ENCODE peak calls at places on chromosomes 16 and 17, in nine cellular contexts. D is choroid plexus epithelial cell; F is cardiac fibroblast; S is activated naive CD4-positive, alpha-beta T cell; Q is effector memory CD4-positive, alpha-beta T cell; P is Daoy; A is RWPE1; U is stimulated activated naive CD8-positive, alpha-beta T cell treated with anti-CD3 and anti-CD28 coated beads, Interleukin-15, amount 100 ng/mL, for 72 hours; C is left ventricle myocardium inferior. Z is an unnamed sample.

GRCh38 chr17:48825446-48826381 is 5.1 kb upstream of the CALCOCO2 start:
- DNase-seq in D (no peak), F (no peak), S (no peak), Q (no peak), P (peak; percentile 77), A (no peak), U (no peak), C (no peak), Z (no peak)

GRCh38 chr17:30554839-30555751 is 77.9 kb downstream of the GOSR1 start:
- DNase-seq in D (peak; percentile 22), F (peak; percentile 44), S (no peak), Q (no peak), P (peak; percentile 29), A (no peak), U (no peak), C (no peak), Z (peak; percentile 2)

GRCh38 chr17:61000911-61001310 is 323.3 kb downstream of the BCAS3 start:
- DNase-seq in D (peak; percentile 73), F (peak; percentile 67), S (no peak), Q (no peak), P (no peak), A (peak; percentile 0), U (no peak), C (no peak), Z (no peak)

GRCh38 chr16:9778879-9779278 is 403.3 kb downstream of the GRIN2A start:
- DNase-seq in D (no peak), F (no peak), S (no peak), Q (no peak), P (no peak), A (no peak), U (no peak), C (no peak), Z (no peak)

GRCh38 chr16:8588703-8589292 is 1.5 kb downstream of the TMEM114 start:
- DNase-seq in D (no peak), F (no peak), S (no peak), Q (no peak), P (no peak), A (no peak), U (no peak), C (no peak), Z (no peak)

GRCh38 chr17:76462556-76463290 is 4.7 kb upstream of the AANAT start:
- DNase-seq in D (no peak), F (no peak), S (no peak), Q (no peak), P (no peak), A (no peak), U (no peak), C (no peak), Z (no peak)

GRCh38 chr17:17203173-17203730 is 2.9 kb downstream of the PLD6 start:
- DNase-seq in D (no peak), F (no peak), S (no peak), Q (no peak), P (no peak), A (no peak), U (no peak), C (no peak), Z (no peak)

GRCh38 chr16:78659668-78660217 is 560.3 kb downstream of the WWOX start:
- DNase-seq in D (no peak), F (no peak), S (no peak), Q (no peak), P (no peak), A (no peak), U (no peak), C (no peak), Z (no peak)

GRCh38 chr17:34171245-34171818 is 83.8 kb upstream of the CCL2 start:
- DNase-seq in D (peak; percentile 70), F (peak; percentile 70), S (peak; percentile 31), Q (peak; percentile 6), P (peak; percentile 78), A (peak; percentile 56), U (peak; percentile 50), C (peak; percentile 31), Z (peak; percentile 76)

GRCh38 chr16:31700530-31701388 is 172.8 kb upstream of the ZNF267 start:
- DNase-seq in D (peak; percentile 54), F (peak; percentile 58), S (peak; percentile 80), Q (peak; percentile 76), P (peak; percentile 83), A (no peak), U (peak; percentile 90), C (peak; percentile 82), Z (peak; percentile 96)

GRCh38 chr17:34570491-34570890 is 8.9 kb upstream of the TMEM132E start:
- DNase-seq in D (no peak), F (no peak), S (no peak), Q (no peak), P (peak; percentile 8), A (no peak), U (no peak), C (no peak), Z (no peak)